ENCODE peak calls at places on chromosomes 6 and 20, in seven cellular contexts. One of them, this sample, is unnamed. For H3K4me1, the result is how much of the 10 kb centered on the place peaks cover.

GRCh38 chr20:23086931-23087411 is 847 bp upstream of the CD93 start:
- DNase-seq in fibroblast of lung: no peak
- DNase-seq in HepG2: no peak
- DNase-seq in hepatocyte: no peak
- DNase-seq in mammary epithelial cell: no peak
- DNase-seq in CD8-positive, alpha-beta T cell: no peak
- DNase-seq in MM.1S: no peak
- DNase-seq in this sample: no peak

GRCh38 chr6:53728570-53729194 is 63.1 kb upstream of the KLHL31 start:
- DNase-seq in fibroblast of lung: peak
- DNase-seq in HepG2: peak
- DNase-seq in hepatocyte: peak
- DNase-seq in mammary epithelial cell: peak
- DNase-seq in CD8-positive, alpha-beta T cell: peak
- DNase-seq in MM.1S: peak
- DNase-seq in this sample: peak

GRCh38 chr6:23417133-23417532 is 708.9 kb upstream of the NRSN1 start:
- DNase-seq in fibroblast of lung: no peak
- DNase-seq in HepG2: no peak
- DNase-seq in hepatocyte: no peak
- DNase-seq in mammary epithelial cell: no peak
- DNase-seq in CD8-positive, alpha-beta T cell: no peak
- DNase-seq in MM.1S: peak
- DNase-seq in this sample: no peak

GRCh38 chr6:51163843-51164529 is 345.3 kb downstream of the TFAP2B start:
- DNase-seq in fibroblast of lung: no peak
- DNase-seq in HepG2: no peak
- DNase-seq in hepatocyte: no peak
- DNase-seq in mammary epithelial cell: no peak
- DNase-seq in CD8-positive, alpha-beta T cell: no peak
- DNase-seq in MM.1S: no peak
- DNase-seq in this sample: peak

GRCh38 chr6:16118825-16119224 is 10.1 kb upstream of the MYLIP start:
- DNase-seq in fibroblast of lung: no peak
- DNase-seq in HepG2: no peak
- DNase-seq in hepatocyte: no peak
- DNase-seq in mammary epithelial cell: no peak
- DNase-seq in CD8-positive, alpha-beta T cell: no peak
- DNase-seq in MM.1S: no peak
- DNase-seq in this sample: no peak

GRCh38 chr6:125008261-125008671 is 46.0 kb downstream of the RNF217 start:
- DNase-seq in fibroblast of lung: peak
- DNase-seq in HepG2: no peak
- DNase-seq in hepatocyte: no peak
- DNase-seq in mammary epithelial cell: no peak
- DNase-seq in CD8-positive, alpha-beta T cell: no peak
- DNase-seq in MM.1S: no peak
- DNase-seq in this sample: no peak

GRCh38 chr6:39786636-39787035 is 5.5 kb upstream of the DAAM2 start:
- DNase-seq in fibroblast of lung: no peak
- DNase-seq in HepG2: no peak
- DNase-seq in hepatocyte: no peak
- DNase-seq in mammary epithelial cell: no peak
- DNase-seq in CD8-positive, alpha-beta T cell: no peak
- DNase-seq in MM.1S: no peak
- DNase-seq in this sample: no peak

GRCh38 chr20:15756001-15756400 is 817.2 kb downstream of the KIF16B start:
- DNase-seq in fibroblast of lung: no peak
- DNase-seq in HepG2: no peak
- DNase-seq in hepatocyte: no peak
- DNase-seq in mammary epithelial cell: no peak
- DNase-seq in CD8-positive, alpha-beta T cell: no peak
- DNase-seq in MM.1S: no peak
- DNase-seq in this sample: no peak

GRCh38 chr20:22775671-22776139 is 191.3 kb upstream of the FOXA2 start:
- DNase-seq in fibroblast of lung: peak
- DNase-seq in HepG2: peak
- DNase-seq in hepatocyte: peak
- DNase-seq in mammary epithelial cell: peak
- DNase-seq in CD8-positive, alpha-beta T cell: no peak
- DNase-seq in MM.1S: no peak
- DNase-seq in this sample: peak

GRCh38 chr6:90021701-90022100 is 127.4 kb downstream of the GJA10 start:
- DNase-seq in fibroblast of lung: no peak
- DNase-seq in HepG2: no peak
- DNase-seq in hepatocyte: no peak
- DNase-seq in mammary epithelial cell: no peak
- DNase-seq in CD8-positive, alpha-beta T cell: no peak
- DNase-seq in MM.1S: no peak
- DNase-seq in this sample: no peak

GRCh38 chr6:84728602-84729001 is 35.8 kb downstream of the TBX18 start:
- DNase-seq in fibroblast of lung: no peak
- DNase-seq in HepG2: peak
- DNase-seq in hepatocyte: peak
- DNase-seq in mammary epithelial cell: peak
- DNase-seq in CD8-positive, alpha-beta T cell: no peak
- DNase-seq in MM.1S: no peak
- DNase-seq in this sample: peak

GRCh38 chr6:170000071-170000843 is 248.8 kb downstream of the ERMARD start:
- DNase-seq in fibroblast of lung: no peak
- DNase-seq in HepG2: no peak
- DNase-seq in hepatocyte: no peak
- DNase-seq in mammary epithelial cell: no peak
- DNase-seq in CD8-positive, alpha-beta T cell: no peak
- DNase-seq in MM.1S: no peak
- DNase-seq in this sample: no peak

GRCh38 chr6:63730311-63730710 is 94.7 kb downstream of the PHF3 start:
- DNase-seq in fibroblast of lung: no peak
- DNase-seq in HepG2: no peak
- DNase-seq in hepatocyte: no peak
- DNase-seq in mammary epithelial cell: no peak
- DNase-seq in CD8-positive, alpha-beta T cell: no peak
- DNase-seq in MM.1S: no peak
- DNase-seq in this sample: no peak

GRCh38 chr6:125203395-125203794 is 49.8 kb downstream of the TPD52L1 start:
- DNase-seq in fibroblast of lung: no peak
- DNase-seq in HepG2: no peak
- DNase-seq in hepatocyte: no peak
- DNase-seq in mammary epithelial cell: no peak
- DNase-seq in CD8-positive, alpha-beta T cell: no peak
- DNase-seq in MM.1S: no peak
- DNase-seq in this sample: peak

GRCh38 chr20:25480156-25480555 is 72.7 kb downstream of the GINS1 start:
- DNase-seq in fibroblast of lung: no peak
- DNase-seq in HepG2: no peak
- DNase-seq in hepatocyte: no peak
- DNase-seq in mammary epithelial cell: no peak
- DNase-seq in CD8-positive, alpha-beta T cell: no peak
- DNase-seq in MM.1S: no peak
- DNase-seq in this sample: no peak

GRCh38 chr6:1176595-1176994 is 135.3 kb upstream of the FOXQ1 start:
- DNase-seq in fibroblast of lung: no peak
- DNase-seq in HepG2: no peak
- DNase-seq in hepatocyte: no peak
- DNase-seq in mammary epithelial cell: peak
- DNase-seq in CD8-positive, alpha-beta T cell: no peak
- DNase-seq in MM.1S: no peak
- DNase-seq in this sample: no peak

GRCh38 chr6:153790048-153790447 is 249.0 kb upstream of the OPRM1 start:
- DNase-seq in fibroblast of lung: peak
- DNase-seq in HepG2: peak
- DNase-seq in hepatocyte: peak
- DNase-seq in mammary epithelial cell: peak
- DNase-seq in CD8-positive, alpha-beta T cell: no peak
- DNase-seq in MM.1S: no peak
- DNase-seq in this sample: peak

GRCh38 chr20:10747019-10747418 is 73.2 kb upstream of the JAG1 start:
- DNase-seq in fibroblast of lung: no peak
- DNase-seq in HepG2: no peak
- DNase-seq in hepatocyte: peak
- DNase-seq in mammary epithelial cell: no peak
- DNase-seq in CD8-positive, alpha-beta T cell: no peak
- DNase-seq in MM.1S: no peak
- DNase-seq in this sample: peak

DNA sequence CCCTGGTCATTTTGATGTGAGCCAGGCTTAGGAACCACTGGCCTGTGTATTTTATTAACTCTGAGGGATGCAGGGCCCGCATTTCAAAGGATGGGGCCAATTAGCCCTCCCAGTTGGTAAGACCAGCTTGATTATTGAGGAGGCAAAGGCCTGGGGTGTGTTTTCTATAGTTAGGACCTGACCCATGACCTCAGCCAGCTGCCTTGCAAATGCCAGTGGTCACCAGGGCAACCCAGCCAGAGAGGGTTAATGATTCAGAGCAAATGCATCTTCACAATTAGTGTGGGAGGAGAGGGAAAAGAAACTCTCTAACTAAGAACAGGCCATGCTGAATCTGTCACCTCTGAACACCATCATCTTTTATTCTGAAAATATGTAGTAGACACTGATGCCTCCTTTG is 835.4 kb downstream of the MAFB start:
- DNase-seq in fibroblast of lung: peak
- DNase-seq in HepG2: no peak
- DNase-seq in hepatocyte: no peak
- DNase-seq in mammary epithelial cell: peak
- DNase-seq in CD8-positive, alpha-beta T cell: no peak
- DNase-seq in MM.1S: no peak
- DNase-seq in this sample: no peak
- H3K4me1 ChIP-seq in fibroblast of lung: under half
- H3K4me1 ChIP-seq in HepG2: under half
- H3K4me1 ChIP-seq in hepatocyte: under half
- H3K4me1 ChIP-seq in mammary epithelial cell: under half
- H3K4me1 ChIP-seq in CD8-positive, alpha-beta T cell: under half
- H3K4me1 ChIP-seq in MM.1S: under half
- H3K4me1 ChIP-seq in this sample: under half

DNA sequence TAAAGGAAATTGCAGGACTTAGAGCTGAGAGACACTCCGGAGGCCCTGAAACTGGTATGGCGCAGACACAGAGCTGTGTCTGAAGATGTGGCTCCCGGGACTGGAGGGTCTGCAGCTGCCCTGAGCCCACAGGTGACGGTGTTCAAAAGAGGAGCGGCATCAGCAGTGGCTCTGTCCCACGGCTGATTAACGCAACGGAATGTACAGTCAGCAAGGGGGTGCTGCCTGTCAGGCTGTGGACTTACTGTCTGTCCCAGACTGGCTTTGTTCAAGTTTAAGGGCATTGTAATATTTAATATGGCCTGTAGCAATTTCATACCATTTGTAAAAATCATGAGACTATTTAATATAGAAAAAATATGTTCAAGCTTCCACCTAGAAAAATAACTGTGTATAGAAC is 228.0 kb upstream of the TAB2 start:
- DNase-seq in fibroblast of lung: no peak
- DNase-seq in HepG2: no peak
- DNase-seq in hepatocyte: no peak
- DNase-seq in mammary epithelial cell: no peak
- DNase-seq in CD8-positive, alpha-beta T cell: no peak
- DNase-seq in MM.1S: no peak
- DNase-seq in this sample: no peak
- TF ChIP-seq CTCF in fibroblast of lung: no peak
- TF ChIP-seq CTCF in HepG2: peak
- TF ChIP-seq CTCF in hepatocyte: peak
- TF ChIP-seq CTCF in mammary epithelial cell: no peak
- TF ChIP-seq CTCF in CD8-positive, alpha-beta T cell: no peak
- TF ChIP-seq CTCF in MM.1S: no peak
- TF ChIP-seq CTCF in this sample: peak

DNA sequence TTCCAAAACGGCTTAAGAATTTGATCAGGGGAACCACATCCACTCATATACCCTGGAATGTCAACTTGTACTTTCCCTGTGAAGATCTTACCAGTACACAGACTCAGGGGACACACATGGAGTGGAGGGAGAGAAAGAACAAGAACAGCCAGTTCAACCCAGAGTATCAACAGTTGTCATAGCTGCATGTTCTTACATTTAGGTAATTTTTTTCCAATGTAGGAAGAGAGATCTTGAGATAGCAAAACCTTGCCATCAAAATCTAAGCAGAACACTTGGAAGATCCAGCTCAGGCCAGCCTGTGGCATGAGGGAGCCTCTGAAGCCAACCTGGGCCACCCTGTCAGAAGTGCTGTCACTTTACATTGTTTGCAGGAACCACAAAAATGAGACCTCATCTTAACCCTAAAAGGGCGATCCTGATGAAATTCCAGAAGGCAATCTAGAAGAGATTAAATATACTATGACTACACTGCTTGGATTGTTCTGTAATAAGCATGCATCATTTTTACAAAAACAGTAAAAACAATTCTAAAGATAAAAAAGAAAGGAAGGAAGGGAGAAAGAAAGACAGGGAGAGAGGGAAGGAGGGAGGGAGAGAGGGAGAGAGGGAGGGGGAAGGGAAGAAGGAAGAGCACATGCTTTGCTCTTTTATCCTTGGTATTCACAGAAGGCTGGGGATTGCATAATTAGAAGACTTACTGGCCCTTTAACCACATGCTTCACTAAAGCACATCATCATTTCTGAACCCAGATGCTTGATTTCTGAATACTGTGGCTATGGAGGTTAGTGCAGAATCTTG is 124.7 kb upstream of the TCF21 start:
- DNase-seq in fibroblast of lung: peak
- DNase-seq in HepG2: no peak
- DNase-seq in hepatocyte: no peak
- DNase-seq in mammary epithelial cell: peak
- DNase-seq in CD8-positive, alpha-beta T cell: no peak
- DNase-seq in MM.1S: no peak
- DNase-seq in this sample: peak
- H3K4me1 ChIP-seq in fibroblast of lung: under half
- H3K4me1 ChIP-seq in HepG2: under half
- H3K4me1 ChIP-seq in hepatocyte: under half
- H3K4me1 ChIP-seq in mammary epithelial cell: under half
- H3K4me1 ChIP-seq in CD8-positive, alpha-beta T cell: under half
- H3K4me1 ChIP-seq in MM.1S: under half
- H3K4me1 ChIP-seq in this sample: under half

GRCh38 chr6:164068533-164068932 is 654.0 kb downstream of the QKI start:
- DNase-seq in fibroblast of lung: peak
- DNase-seq in HepG2: no peak
- DNase-seq in hepatocyte: no peak
- DNase-seq in mammary epithelial cell: no peak
- DNase-seq in CD8-positive, alpha-beta T cell: no peak
- DNase-seq in MM.1S: no peak
- DNase-seq in this sample: no peak

GRCh38 chr6:164057876-164058275 is 643.4 kb downstream of the QKI start:
- DNase-seq in fibroblast of lung: no peak
- DNase-seq in HepG2: no peak
- DNase-seq in hepatocyte: no peak
- DNase-seq in mammary epithelial cell: no peak
- DNase-seq in CD8-positive, alpha-beta T cell: no peak
- DNase-seq in MM.1S: no peak
- DNase-seq in this sample: no peak

GRCh38 chr6:164062872-164063271 is 648.4 kb downstream of the QKI start:
- DNase-seq in fibroblast of lung: no peak
- DNase-seq in HepG2: no peak
- DNase-seq in hepatocyte: no peak
- DNase-seq in mammary epithelial cell: no peak
- DNase-seq in CD8-positive, alpha-beta T cell: no peak
- DNase-seq in MM.1S: no peak
- DNase-seq in this sample: no peak

DNA sequence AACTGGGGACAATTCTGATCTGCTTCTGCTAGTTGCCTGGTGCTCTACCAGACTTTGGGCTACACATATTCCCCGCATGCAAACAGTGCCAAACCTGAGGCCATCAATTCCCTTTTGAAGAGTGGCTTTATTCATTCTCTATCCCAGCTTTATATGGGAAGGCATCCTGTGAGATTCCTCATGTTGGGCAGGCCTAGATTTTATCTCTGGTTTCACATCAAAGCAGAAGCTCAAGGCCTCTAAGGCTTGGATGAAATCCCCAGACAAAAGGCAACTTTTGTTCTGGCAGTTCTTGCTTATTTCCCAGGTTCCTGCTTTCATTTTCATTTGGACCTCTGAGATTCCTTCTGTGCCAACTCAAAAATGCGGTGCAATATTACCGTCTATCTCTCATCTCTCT is 648.8 kb downstream of the QKI start:
- DNase-seq in fibroblast of lung: no peak
- DNase-seq in HepG2: no peak
- DNase-seq in hepatocyte: no peak
- DNase-seq in mammary epithelial cell: no peak
- DNase-seq in CD8-positive, alpha-beta T cell: no peak
- DNase-seq in MM.1S: no peak
- DNase-seq in this sample: no peak
- TF ChIP-seq CTCF in fibroblast of lung: no peak
- TF ChIP-seq CTCF in HepG2: no peak
- TF ChIP-seq CTCF in hepatocyte: no peak
- TF ChIP-seq CTCF in mammary epithelial cell: no peak
- TF ChIP-seq CTCF in CD8-positive, alpha-beta T cell: no peak
- TF ChIP-seq CTCF in MM.1S: no peak
- TF ChIP-seq CTCF in this sample: no peak

This sample was measured in PC-3.